ENCODE peak calls at places on chromosomes 3 and 15, in five cellular contexts. P, Y, I, T and D are unnamed samples.

GRCh38 chr3:114389156-114389555 is 95.3 kb downstream of the TIGIT start:
- DNase-seq in P (peak; percentile 35), T (no peak), Y (no peak), I (no peak), D (no peak)

GRCh38 chr15:71610991-71611720 is 199.2 kb upstream of the NR2E3 start:
- DNase-seq in P (no peak), Y (no peak), I (no peak), T (no peak), D (no peak)

GRCh38 chr15:34725565-34725964 is 29.2 kb downstream of the GJD2 start:
- DNase-seq in P (no peak), Y (no peak), I (no peak), T (no peak), D (peak; percentile 24)

GRCh38 chr3:97384581-97384980 is 380.0 kb upstream of the ARL6 start:
- DNase-seq in P (no peak), I (no peak), T (no peak), Y (no peak), D (no peak)

GRCh38 chr3:50365080-50365841 is 5.9 kb upstream of the TMEM115 start:
- DNase-seq in T (peak; percentile 91), P (peak; percentile 81), I (peak; percentile 96), Y (peak; percentile 85), D (peak; percentile 30)

GRCh38 chr15:65796610-65797012 is 4.5 kb upstream of the DENND4A start:
- DNase-seq in I (no peak), P (no peak), Y (no peak), T (no peak), D (peak; percentile 65)

GRCh38 chr15:25763954-25764353 is 99.2 kb downstream of the ATP10A start:
- DNase-seq in P (no peak), T (no peak), Y (no peak), I (no peak), D (no peak)

GRCh38 chr3:94089126-94089525 is 26.3 kb downstream of the NSUN3 start:
- DNase-seq in T (no peak), P (no peak), I (no peak), Y (no peak), D (no peak)

GRCh38 chr3:118817748-118818165 is 216.9 kb downstream of the IGSF11 start:
- DNase-seq in T (peak; percentile 11), Y (peak; percentile 48), I (peak; percentile 62), P (no peak), D (peak; percentile 23)

GRCh38 chr15:48671381-48672022 is 26.0 kb upstream of the FBN1 start:
- DNase-seq in P (no peak), T (no peak), I (no peak), Y (no peak), D (peak; percentile 91)

GRCh38 chr3:149678365-149678948 is 20.6 kb upstream of the WWTR1 start:
- DNase-seq in P (no peak), Y (no peak), T (no peak), I (no peak), D (no peak)

GRCh38 chr3:71658131-71658530 is 67.1 kb downstream of the EIF4E3 start:
- DNase-seq in I (no peak), T (no peak), Y (peak; percentile 91), P (no peak), D (peak; percentile 57)

GRCh38 chr3:154139996-154140436 is 18.8 kb downstream of the ARHGEF26 start:
- DNase-seq in T (no peak), Y (no peak), I (no peak), P (no peak), D (no peak)

GRCh38 chr3:78878011-78878410 is 889.8 kb downstream of the ROBO1 start:
- DNase-seq in I (no peak), Y (no peak), P (no peak), T (no peak), D (peak; percentile 87)

GRCh38 chr15:62109457-62109856 is 42.7 kb downstream of the C2CD4A start:
- DNase-seq in T (no peak), I (no peak), Y (no peak), P (no peak), D (no peak)

GRCh38 chr3:27423463-27423862 is 54.3 kb upstream of the NEK10 start:
- DNase-seq in I (no peak), Y (no peak), T (no peak), P (no peak), D (peak; percentile 86)

GRCh38 chr3:25289663-25290062 is 138.4 kb upstream of the RARB start:
- DNase-seq in I (no peak), Y (no peak), P (no peak), T (no peak), D (peak; percentile 18)

GRCh38 chr3:162437480-162437879 is 940.9 kb downstream of the OTOL1 start:
- DNase-seq in Y (no peak), I (no peak), P (no peak), T (no peak), D (peak; percentile 86)

GRCh38 chr3:138114431-138114918 is 933 bp downstream of the DZIP1L start:
- DNase-seq in Y (no peak), P (no peak), T (no peak), I (peak; percentile 25), D (peak; percentile 29)

GRCh38 chr3:7520593-7520992 is 659.7 kb downstream of the GRM7 start:
- DNase-seq in Y (no peak), I (no peak), P (no peak), T (no peak), D (no peak)

GRCh38 chr3:190252080-190252479 is 70.2 kb downstream of the CLDN1 start:
- DNase-seq in I (no peak), P (no peak), T (no peak), Y (no peak), D (peak; percentile 17)

GRCh38 chr3:93969443-93969842 is 4.3 kb downstream of the PROS1 start:
- DNase-seq in T (no peak), P (no peak), I (no peak), Y (no peak), D (peak; percentile 49)

GRCh38 chr15:42992626-42993025 is 72.0 kb upstream of the TTBK2 start:
- DNase-seq in T (no peak), I (no peak), P (no peak), Y (no peak), D (no peak)

GRCh38 chr15:77630956-77631789 is 1.5 kb downstream of the LINGO1 start:
- DNase-seq in P (no peak), T (no peak), I (no peak), Y (no peak), D (no peak)

GRCh38 chr3:50401973-50402372 is 42.7 kb upstream of the TMEM115 start:
- DNase-seq in T (no peak), I (no peak), P (no peak), Y (no peak), D (no peak)

GRCh38 chr3:19420159-19420558 is 271.8 kb downstream of the KCNH8 start:
- DNase-seq in I (no peak), T (no peak), P (no peak), Y (no peak), D (no peak)

GRCh38 chr3:143362115-143362992 is 242.8 kb downstream of the CHST2 start:
- DNase-seq in I (no peak), P (no peak), Y (no peak), T (no peak), D (peak; percentile 47)

GRCh38 chr3:51942603-51943450 is 664 bp downstream of the PARP3 start:
- DNase-seq in I (peak; percentile 57), Y (no peak), P (peak; percentile 33), T (peak; percentile 56), D (peak; percentile 25)